ENCODE peak calls at places on chromosomes 6 and 20, in nine cellular contexts. N is cardiac muscle cell, D is right lobe of liver, S is testis, J is WERI-Rb-1, F is A549, A is spleen, K is psoas muscle, G is Peyer's patch. H is an unnamed sample.

GRCh38 chr6:108546079-108547049 is 14.4 kb upstream of the FOXO3 start:
- DNase-seq in N (no peak), D (no peak), S (no peak), J (no peak), F (no peak), A (no peak), K (no peak), G (no peak), H (no peak)

GRCh38 chr20:19850190-19850533 is 92.1 kb downstream of the RIN2 start:
- DNase-seq in N (peak), D (no peak), S (peak), J (no peak), F (no peak), A (no peak), K (no peak), G (no peak), H (no peak)

GRCh38 chr6:67812693-67813092 is 822.4 kb upstream of the ADGRB3 start:
- DNase-seq in N (no peak), D (no peak), S (no peak), J (no peak), F (no peak), A (no peak), K (no peak), G (no peak), H (no peak)

GRCh38 chr6:108737594-108738546 is 110.4 kb upstream of the ARMC2 start:
- DNase-seq in N (no peak), D (no peak), S (no peak), J (no peak), F (peak), A (no peak), K (peak), G (peak), H (peak)

GRCh38 chr6:131924881-131925474 is 26.2 kb downstream of the CCN2 start:
- DNase-seq in N (peak), D (no peak), S (no peak), J (no peak), F (peak), A (no peak), K (no peak), G (no peak), H (peak)

GRCh38 chr20:36066777-36067176 is 87.8 kb upstream of the EPB41L1 start:
- DNase-seq in N (no peak), D (no peak), S (no peak), J (no peak), F (no peak), A (no peak), K (no peak), G (no peak), H (no peak)

GRCh38 chr20:23823621-23824324 is 2.8 kb downstream of the CST2 start:
- DNase-seq in N (no peak), D (no peak), S (no peak), J (no peak), F (no peak), A (no peak), K (no peak), G (no peak), H (no peak)

GRCh38 chr6:88808381-88808780 is 155.0 kb downstream of the RNGTT start:
- DNase-seq in N (no peak), D (no peak), S (no peak), J (no peak), F (no peak), A (no peak), K (no peak), G (no peak), H (no peak)

GRCh38 chr6:91697010-91697694 is 1110.3 kb upstream of the MAP3K7 start:
- DNase-seq in N (no peak), D (no peak), S (no peak), J (no peak), F (no peak), A (no peak), K (no peak), G (no peak), H (no peak)

DNA sequence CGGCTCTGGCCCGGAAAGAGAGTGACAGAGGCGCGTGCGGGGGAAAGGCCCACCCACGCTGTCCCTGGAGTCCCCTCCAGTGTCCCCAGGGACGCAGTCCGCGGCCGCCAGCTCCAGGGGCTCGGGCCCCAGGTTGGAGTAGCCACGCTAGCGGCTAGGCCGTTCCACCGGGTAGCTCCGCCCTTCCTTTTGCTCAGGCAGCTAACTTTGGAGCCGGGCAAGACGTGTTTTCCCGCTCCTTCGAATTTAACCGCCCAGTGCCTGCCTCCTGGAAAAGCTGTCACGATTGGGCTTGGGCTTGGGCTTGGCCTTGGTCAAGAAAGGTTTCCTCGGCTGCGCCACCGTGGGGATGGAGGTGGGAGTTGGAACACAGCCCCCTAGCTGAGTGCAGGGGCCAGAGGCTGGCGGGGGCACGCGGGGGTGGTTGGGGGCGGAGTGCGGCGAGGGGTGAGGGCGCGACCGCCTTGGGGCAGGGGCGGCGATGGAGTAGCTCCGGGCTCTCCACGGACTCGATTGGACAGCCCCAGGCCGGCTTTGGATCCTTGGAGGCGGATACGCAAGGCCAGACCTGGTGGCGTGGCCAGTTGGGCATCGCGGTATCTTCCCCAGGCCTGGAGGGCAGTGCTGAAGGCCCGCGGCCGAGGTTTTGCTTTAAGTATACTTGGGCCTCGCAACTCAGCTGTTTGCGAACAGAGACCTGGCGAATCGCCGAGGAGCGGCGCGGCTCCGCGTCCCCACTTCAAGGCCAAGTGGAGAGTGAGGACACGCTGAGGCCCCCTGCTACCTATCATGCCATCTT is 4.5 kb downstream of the LINC00237 start:
- DNase-seq in N (no peak), D (peak), S (peak), J (no peak), F (no peak), A (peak), K (no peak), G (no peak), H (no peak)
- H3K4me3 ChIP-seq in N (peak), D (no peak), S (peak), J (peak), F (no peak), A (peak), K (peak), G (peak), H (no peak)

GRCh38 chr20:47311211-47311610 is 45.3 kb downstream of the ZMYND8 start:
- DNase-seq in N (no peak), D (no peak), S (no peak), J (no peak), F (no peak), A (no peak), K (no peak), G (no peak), H (no peak)
- H3K27ac ChIP-seq in N (no peak), D (no peak), S (no peak), J (no peak), F (peak), A (no peak), K (no peak), G (no peak), H (no peak)

DNA sequence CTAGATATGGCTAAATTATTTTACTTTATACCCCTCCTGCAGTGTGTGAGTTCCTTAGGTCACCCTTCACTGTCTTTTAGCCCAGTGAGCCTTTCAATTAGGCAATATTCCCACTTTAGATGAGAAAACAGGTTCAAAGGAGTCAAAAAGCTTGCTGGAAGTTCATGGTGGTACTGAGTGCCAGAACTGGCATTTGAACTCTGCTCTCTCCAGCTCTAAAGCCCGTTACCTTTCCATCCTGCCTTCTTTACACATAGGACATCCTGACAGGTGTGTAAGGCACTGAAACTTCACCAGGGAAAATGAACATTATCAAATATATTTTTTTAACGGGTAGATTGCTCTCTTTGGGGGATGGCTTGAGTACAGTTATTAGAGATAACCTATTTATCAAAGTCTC is 11.2 kb upstream of the TMEM217 start:
- DNase-seq in N (no peak), D (no peak), S (no peak), J (no peak), F (no peak), A (no peak), K (no peak), G (no peak), H (no peak)
- TF ChIP-seq CTCF in N (no peak), D (no peak), S (no peak), J (no peak), F (no peak), A (no peak), K (no peak), G (no peak), H (no peak)

DNA sequence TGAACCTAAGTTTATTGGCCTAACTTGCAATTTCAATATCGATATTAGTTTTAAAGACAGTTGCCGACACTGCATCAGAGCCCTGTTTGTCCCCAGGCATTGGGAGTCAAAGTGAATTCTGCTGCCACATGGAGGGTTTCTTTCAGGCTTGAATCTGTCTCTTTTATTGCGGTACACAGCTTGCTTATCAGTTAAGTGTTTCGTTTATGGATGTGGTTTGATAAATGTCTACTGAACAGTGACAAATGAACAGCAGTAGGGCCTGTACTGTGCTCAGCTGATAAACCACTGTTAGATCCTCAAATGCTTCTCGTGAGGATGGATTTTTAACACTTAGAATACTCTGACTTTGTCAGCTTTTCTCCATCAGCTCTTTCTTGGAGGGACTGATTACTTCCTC is 240.8 kb downstream of the PLCB1 start:
- DNase-seq in N (peak), D (no peak), S (no peak), J (no peak), F (no peak), A (no peak), K (no peak), G (no peak), H (no peak)
- H3K4me3 ChIP-seq in N (no peak), D (no peak), S (no peak), J (no peak), F (no peak), A (no peak), K (no peak), G (no peak), H (no peak)

GRCh38 chr6:34241351-34242215 is 4.9 kb downstream of the HMGA1 start:
- DNase-seq in N (no peak), D (peak), S (no peak), J (peak), F (no peak), A (peak), K (no peak), G (peak), H (no peak)

GRCh38 chr6:34242252-34243130 is 5.8 kb downstream of the HMGA1 start:
- DNase-seq in N (no peak), D (peak), S (no peak), J (peak), F (no peak), A (peak), K (no peak), G (peak), H (no peak)

GRCh38 chr6:34243901-34244884 is 4.6 kb downstream of the SMIM29 start:
- DNase-seq in N (no peak), D (peak), S (peak), J (peak), F (peak), A (peak), K (peak), G (peak), H (peak)

GRCh38 chr6:34240329-34241248 is 3.9 kb downstream of the HMGA1 start:
- DNase-seq in N (no peak), D (peak), S (no peak), J (peak), F (no peak), A (peak), K (no peak), G (peak), H (no peak)

DNA sequence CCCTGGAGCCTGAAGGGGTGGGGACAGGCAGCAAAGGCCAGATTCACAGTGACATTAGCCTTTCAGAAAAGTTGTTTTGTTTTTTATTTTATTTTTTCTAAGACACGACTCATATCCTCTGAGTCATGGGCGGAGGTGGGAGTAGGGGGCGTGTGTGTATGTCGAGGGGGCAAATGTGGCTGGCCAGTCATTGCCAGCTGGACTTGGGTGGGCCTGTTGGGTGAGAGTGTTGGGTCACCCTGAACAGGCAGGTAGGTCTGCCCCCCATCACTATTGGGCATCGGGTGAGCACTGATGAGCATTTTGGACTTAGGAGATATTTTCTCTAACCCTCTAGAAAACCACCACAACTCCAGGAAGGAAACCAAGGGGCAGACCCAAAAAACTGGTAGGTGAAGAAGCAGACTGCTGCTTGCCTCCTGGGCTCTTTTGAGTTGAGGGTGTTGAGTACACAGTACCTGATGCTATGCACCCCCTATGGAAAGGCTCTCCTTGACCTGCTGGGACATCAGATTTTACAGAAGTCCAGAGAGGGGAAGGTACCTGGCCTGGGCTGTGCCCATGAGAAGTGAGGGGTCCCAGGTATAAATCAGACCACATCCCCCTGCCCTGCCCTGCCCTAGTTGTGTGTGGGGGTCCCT is 5.6 kb downstream of the SMIM29 start:
- DNase-seq in N (no peak), D (peak), S (no peak), J (peak), F (no peak), A (no peak), K (no peak), G (peak), H (no peak)
- H3K27ac ChIP-seq in N (no peak), D (no peak), S (no peak), J (peak), F (peak), A (no peak), K (peak), G (no peak), H (peak)

DNA sequence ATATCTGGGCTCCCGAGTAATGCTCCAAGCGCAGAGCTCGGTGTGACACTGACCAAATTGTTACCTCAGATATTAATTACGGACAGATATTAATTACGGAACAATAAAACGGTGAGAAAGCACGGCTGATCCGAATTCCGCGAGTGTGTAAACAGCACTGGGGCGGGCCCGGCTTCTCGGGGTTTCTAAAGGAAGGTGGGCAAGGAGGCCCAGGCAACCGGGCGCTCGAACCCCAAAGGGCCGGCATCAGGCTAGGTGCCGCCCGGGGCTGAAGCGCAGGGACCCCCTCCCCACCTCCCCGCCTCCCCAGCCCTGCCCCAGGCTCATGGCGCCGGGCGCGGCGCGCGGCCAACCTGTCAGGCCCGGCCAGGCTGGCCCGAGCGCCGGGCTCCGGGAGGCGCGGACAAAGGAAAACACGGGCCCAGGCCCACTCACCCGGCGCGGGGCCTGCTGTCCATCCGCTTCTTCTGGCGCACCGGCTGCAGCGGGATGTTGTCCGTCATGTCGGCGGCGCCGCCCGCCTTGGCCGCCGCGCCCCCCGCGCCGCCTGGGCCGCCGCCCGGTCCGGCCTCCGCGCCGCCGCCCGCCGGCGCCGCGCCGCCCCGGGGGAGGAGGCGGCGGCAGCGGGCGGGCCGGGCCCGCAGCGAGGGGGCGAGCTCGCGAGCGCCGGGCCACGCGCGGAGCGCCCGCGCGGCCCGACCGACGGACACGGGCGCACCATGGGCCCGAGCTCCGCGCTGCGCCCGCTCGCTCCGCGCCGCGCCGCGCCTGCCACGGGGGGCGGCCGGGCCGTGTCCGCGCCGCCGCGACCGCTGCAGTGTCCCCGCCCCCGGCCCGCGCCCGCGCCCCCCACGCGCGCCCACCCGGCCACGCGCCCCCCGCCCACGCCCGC is at the start of gene ATP9A:
- DNase-seq in N (peak), D (peak), S (peak), J (peak), F (no peak), A (peak), K (peak), G (peak), H (no peak)
- TF ChIP-seq CTCF in N (no peak), D (no peak), S (no peak), J (no peak), F (no peak), A (no peak), K (no peak), G (no peak), H (peak)

DNA sequence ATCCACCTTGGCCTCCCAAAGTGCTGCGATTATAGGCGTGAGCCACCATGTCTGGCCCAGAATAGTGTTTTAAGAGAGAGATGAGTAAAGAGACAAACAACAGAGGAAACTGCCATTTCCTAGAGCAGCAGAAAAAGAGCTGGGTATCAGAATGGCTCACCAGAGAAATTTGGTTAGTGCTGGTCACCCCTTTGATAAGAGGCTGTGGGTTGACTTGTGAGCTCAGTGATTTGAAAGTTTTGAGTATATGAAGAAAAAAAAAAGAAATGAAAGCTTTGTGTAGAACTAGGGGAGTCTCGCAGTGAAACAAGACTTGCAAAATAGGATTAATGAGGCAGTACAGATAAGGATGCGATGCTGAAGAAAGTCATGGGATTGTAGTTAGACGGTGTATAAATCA is 29.6 kb downstream of the MGME1 start:
- DNase-seq in N (no peak), D (no peak), S (no peak), J (no peak), F (no peak), A (no peak), K (no peak), G (no peak), H (no peak)
- H3K4me3 ChIP-seq in N (no peak), D (no peak), S (no peak), J (no peak), F (no peak), A (no peak), K (no peak), G (no peak), H (no peak)

GRCh38 chr6:33613794-33614166 is 7.3 kb upstream of the ITPR3 start:
- DNase-seq in N (no peak), D (no peak), S (no peak), J (peak), F (no peak), A (no peak), K (peak), G (no peak), H (no peak)
- H3K27ac ChIP-seq in N (no peak), D (no peak), S (no peak), J (peak), F (peak), A (no peak), K (no peak), G (no peak), H (no peak)

H was measured in AG04450.